ENCODE peak calls at places on chromosomes 13 and 19, in eight cellular contexts. R is AG04450, Y is psoas muscle, M is fibroblast of lung, X is fibroblast of the aortic adventitia, L is stomach, A is epithelial cell of esophagus, O is BE2C. F is an unnamed sample.
A peak's percentile ranks its signal among the peaks of the same experiment; 100 is the strongest.

GRCh38 chr19:2887391-2887914 is 13.3 kb upstream of the ZNF57 start:
- DNase-seq in L (no peak), R (peak; percentile 27), O (peak; percentile 36), M (peak; percentile 73), X (peak; percentile 86), A (peak; percentile 73), Y (no peak), F (no peak)

GRCh38 chr13:35697281-35697680 is 220.8 kb upstream of the MAB21L1 start:
- DNase-seq in A (no peak), M (no peak), Y (no peak), L (no peak), X (no peak), O (no peak), R (no peak), F (no peak)

GRCh38 chr19:6861683-6862286 is 25.6 kb upstream of the ADGRE1 start:
- DNase-seq in X (no peak), L (no peak), M (no peak), A (peak; percentile 66), O (no peak), R (no peak), Y (no peak), F (no peak)

GRCh38 chr13:46552302-46552680 is 679 bp upstream of the LRCH1 start:
- DNase-seq in A (no peak), R (no peak), M (no peak), Y (no peak), X (no peak), L (peak; percentile 34), O (no peak), F (no peak)

GRCh38 chr13:46797468-46798237 is 692 bp upstream of the ESD start:
- DNase-seq in O (no peak), M (no peak), Y (no peak), X (no peak), R (no peak), L (no peak), A (no peak), F (no peak)

GRCh38 chr13:98275711-98276171 is 98.7 kb upstream of the RNF113B start:
- DNase-seq in X (no peak), L (no peak), O (peak; percentile 85), M (no peak), A (no peak), Y (no peak), R (no peak), F (no peak)

GRCh38 chr13:33158830-33159229 is 126.7 kb downstream of the STARD13 start:
- DNase-seq in R (no peak), M (no peak), L (no peak), O (no peak), Y (no peak), X (peak; percentile 66), A (no peak), F (no peak)

GRCh38 chr19:55379161-55379560 is 2.5 kb downstream of the TMEM190 start:
- DNase-seq in R (no peak), Y (no peak), M (no peak), L (no peak), O (no peak), A (no peak), X (no peak), F (no peak)

GRCh38 chr13:109665781-109666249 is 120.6 kb downstream of the IRS2 start:
- DNase-seq in Y (no peak), M (no peak), A (peak; percentile 74), O (no peak), X (no peak), R (no peak), L (no peak), F (no peak)

GRCh38 chr13:111790621-111791020 is 276.3 kb upstream of the SOX1 start:
- DNase-seq in Y (no peak), L (no peak), O (no peak), X (no peak), A (no peak), M (no peak), R (no peak), F (no peak)

GRCh38 chr13:109971006-109971744 is 184.8 kb upstream of the IRS2 start:
- DNase-seq in R (no peak), A (no peak), O (no peak), L (no peak), Y (no peak), X (no peak), M (no peak), F (no peak)

GRCh38 chr13:100362371-100362770 is 226.2 kb downstream of the GGACT start:
- DNase-seq in R (no peak), Y (no peak), M (no peak), L (no peak), O (no peak), X (no peak), A (no peak), F (no peak)

GRCh38 chr19:29806098-29806866 is 5.5 kb upstream of the CCNE1 start:
- DNase-seq in X (peak; percentile 87), A (no peak), L (no peak), O (peak; percentile 81), M (peak; percentile 44), R (no peak), Y (peak; percentile 45), F (no peak)

GRCh38 chr13:52454459-52454824 is 836 bp upstream of the CKAP2 start:
- DNase-seq in X (peak; percentile 10), A (peak; percentile 92), O (no peak), L (no peak), M (peak; percentile 7), R (no peak), Y (no peak), F (no peak)

GRCh38 chr19:28940751-28941500 is 272.0 kb downstream of the UQCRFS1 start:
- DNase-seq in M (peak; percentile 49), X (peak; percentile 93), Y (no peak), L (no peak), O (no peak), A (no peak), R (no peak), F (peak; percentile 50)

GRCh38 chr13:24511019-24511823 is 1.4 kb downstream of the PARP4 start:
- DNase-seq in L (peak; percentile 53), Y (no peak), R (peak; percentile 60), M (peak; percentile 79), X (peak; percentile 78), O (no peak), A (peak; percentile 91), F (peak; percentile 54)

GRCh38 chr13:45441633-45442032 is 23.1 kb upstream of the COG3 start:
- DNase-seq in L (no peak), X (peak; percentile 3), M (peak; percentile 15), Y (no peak), O (no peak), R (no peak), A (peak; percentile 70), F (no peak)

GRCh38 chr19:31127132-31127967 is 221.9 kb downstream of the TSHZ3 start:
- DNase-seq in X (peak; percentile 86), L (no peak), O (no peak), Y (no peak), R (peak; percentile 94), A (peak; percentile 66), M (peak; percentile 87), F (peak; percentile 95)

GRCh38 chr13:42660367-42660965 is 86.5 kb downstream of the TNFSF11 start:
- DNase-seq in L (no peak), R (no peak), Y (no peak), A (peak; percentile 50), X (peak; percentile 33), O (no peak), M (peak; percentile 52), F (no peak)

GRCh38 chr13:33139186-33139585 is 123.0 kb downstream of the KL start:
- DNase-seq in A (no peak), X (no peak), R (no peak), M (no peak), L (no peak), Y (peak; percentile 43), O (no peak), F (no peak)

GRCh38 chr19:10293637-10294367 is 4.0 kb downstream of the ICAM5 start:
- DNase-seq in A (no peak), M (no peak), O (no peak), X (no peak), Y (no peak), L (no peak), R (no peak), F (no peak)

GRCh38 chr13:112252744-112253590 is 123.2 kb upstream of the SPACA7 start:
- DNase-seq in A (no peak), O (no peak), X (no peak), Y (no peak), M (no peak), R (no peak), L (no peak), F (no peak)

GRCh38 chr19:11797491-11797890 is 832 bp upstream of the ZNF491 start:
- DNase-seq in M (peak; percentile 90), L (peak; percentile 93), R (peak; percentile 77), Y (peak; percentile 80), A (peak; percentile 90), O (peak; percentile 93), X (peak; percentile 84), F (peak; percentile 21)
- H3K4me3 ChIP-seq in M (no peak overlapping the region), L (peak overlapping the region; percentile 84), R (no peak overlapping the region), Y (peak overlapping the region; percentile 93), A (no peak overlapping the region), O (peak overlapping the region; percentile 78), X (no peak overlapping the region), F (no peak overlapping the region)

GRCh38 chr19:34662919-34663318 is 14.0 kb downstream of the SCGB2B2 start:
- DNase-seq in R (no peak), L (no peak), Y (no peak), X (no peak), M (no peak), O (peak; percentile 45), A (peak; percentile 36), F (no peak)
- TF ChIP-seq CTCF in R (peak; percentile 21), L (peak; percentile 17), Y (peak; percentile 41), X (no peak), M (peak; percentile 13), O (peak; percentile 72), A (peak; percentile 43), F (peak; percentile 23)

DNA sequence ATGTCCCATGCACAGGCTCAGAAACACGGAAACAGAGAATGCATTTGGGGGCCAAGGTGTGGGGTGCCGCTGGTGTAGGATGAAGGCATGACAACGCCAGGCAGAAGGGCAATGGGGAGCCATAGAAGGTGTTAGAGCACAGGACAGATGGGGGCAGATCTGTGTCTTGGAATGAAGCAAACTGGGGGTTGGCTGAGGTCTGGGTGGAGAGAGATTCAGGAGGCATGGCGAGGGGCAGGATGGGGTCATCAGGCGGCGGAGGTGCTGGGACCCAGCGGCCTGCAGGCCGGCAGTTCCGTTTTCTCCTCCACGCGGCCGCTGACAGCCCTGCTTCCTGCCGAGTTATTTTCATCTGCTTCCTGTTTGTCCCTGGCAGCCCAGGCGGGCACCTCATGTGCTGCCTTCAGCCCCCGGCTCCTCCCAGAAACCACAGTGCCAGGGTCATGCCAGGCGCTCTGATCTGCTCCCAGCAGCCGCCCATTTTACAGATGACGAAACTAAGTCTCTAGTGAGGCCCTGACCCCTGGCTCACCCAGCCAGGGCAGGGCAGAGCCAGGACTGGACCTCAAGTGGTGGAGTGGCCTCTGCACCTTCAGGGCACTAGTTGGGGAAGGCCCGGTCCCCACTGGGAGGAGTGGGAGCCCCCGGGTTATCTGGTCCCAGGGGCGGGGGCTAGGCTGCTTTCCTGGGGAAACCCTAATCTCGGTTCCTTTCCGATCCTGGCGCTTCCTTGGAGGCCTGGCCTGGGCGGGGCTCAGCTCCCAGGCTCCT is 2.2 kb downstream of the ARHGAP45 start:
- DNase-seq in X (no peak), O (no peak), A (no peak), R (no peak), L (peak; percentile 74), Y (peak; percentile 67), M (no peak), F (no peak)
- H3K4me3 ChIP-seq in X (no peak overlapping the region), O (no peak overlapping the region), A (no peak overlapping the region), R (no peak overlapping the region), L (peak overlapping the region; percentile 62), Y (peak overlapping the region; percentile 53), M (no peak overlapping the region), F (no peak overlapping the region)

DNA sequence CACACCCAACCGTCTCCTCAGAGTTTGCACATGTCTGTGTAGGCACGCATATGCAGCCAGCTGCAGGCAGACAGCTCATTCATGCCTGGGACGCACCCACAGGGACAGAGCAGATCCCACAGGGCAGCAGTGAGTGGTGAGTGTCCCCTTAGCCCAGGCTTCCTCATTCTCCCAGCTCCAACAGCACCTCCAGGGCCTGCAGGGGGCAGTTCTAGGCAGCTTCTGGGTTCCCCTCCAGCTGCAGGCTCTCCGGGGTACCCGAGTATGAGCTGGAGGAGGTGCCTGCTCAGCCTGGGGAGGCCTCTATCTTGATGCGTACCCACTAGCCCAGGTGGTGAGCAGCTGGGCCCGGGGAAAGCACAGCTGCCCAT is 1.3 kb upstream of the SHANK1 start:
- DNase-seq in Y (no peak), O (no peak), L (no peak), X (peak; percentile 39), R (no peak), M (peak; percentile 21), A (peak; percentile 34), F (no peak)
- TF ChIP-seq CTCF in Y (no peak), O (no peak), L (no peak), X (no peak), R (peak; percentile 17), M (peak; percentile 7), A (no peak), F (peak; percentile 20)

F was measured in AG04449.